ENCODE peak calls at places on chromosome 5, in eight cellular contexts. S, Q, L, J, C, H, F and M are unnamed samples.

GRCh38 chr5:73668017-73668416 is 42.0 kb downstream of the ARHGEF28 start:
- DNase-seq in S (no peak), Q (no peak), L (no peak), J (no peak), C (no peak), H (no peak), F (no peak), M (no peak)

GRCh38 chr5:72226950-72227349 is 93.1 kb downstream of the MRPS27 start:
- DNase-seq in S (no peak), Q (no peak), L (no peak), J (no peak), C (no peak), H (no peak), F (no peak), M (no peak)

GRCh38 chr5:7762267-7762666 is 88.7 kb downstream of the CFAP90 start:
- DNase-seq in S (no peak), Q (no peak), L (no peak), J (no peak), C (no peak), H (peak), F (no peak), M (no peak)

GRCh38 chr5:43711496-43711895 is 108.5 kb downstream of the NNT start:
- DNase-seq in S (no peak), Q (no peak), L (no peak), J (no peak), C (no peak), H (no peak), F (no peak), M (peak)

GRCh38 chr5:175162036-175162435 is 281.9 kb downstream of the DRD1 start:
- DNase-seq in S (no peak), Q (no peak), L (no peak), J (no peak), C (no peak), H (peak), F (no peak), M (no peak)

GRCh38 chr5:115979628-115980041 is 17.4 kb downstream of the LVRN start:
- DNase-seq in S (no peak), Q (no peak), L (no peak), J (no peak), C (no peak), H (no peak), F (no peak), M (no peak)

GRCh38 chr5:124935060-124935459 is 188.6 kb upstream of the ZNF608 start:
- DNase-seq in S (no peak), Q (no peak), L (no peak), J (no peak), C (peak), H (no peak), F (no peak), M (no peak)

GRCh38 chr5:119578937-119579336 is 50.4 kb upstream of the FAM170A start:
- DNase-seq in S (no peak), Q (no peak), L (no peak), J (no peak), C (no peak), H (no peak), F (peak), M (no peak)

GRCh38 chr5:122959740-122960450 is 76.6 kb downstream of the PPIC start:
- DNase-seq in S (no peak), Q (no peak), L (no peak), J (no peak), C (no peak), H (no peak), F (no peak), M (no peak)

GRCh38 chr5:116573279-116573616 is 1.4 kb downstream of the SEMA6A start:
- DNase-seq in S (no peak), Q (peak), L (no peak), J (no peak), C (no peak), H (no peak), F (no peak), M (no peak)

GRCh38 chr5:142472306-142472951 is 147.6 kb upstream of the SPRY4 start:
- DNase-seq in S (no peak), Q (no peak), L (no peak), J (no peak), C (no peak), H (no peak), F (no peak), M (peak)

GRCh38 chr5:164934039-164934438 is 1428.6 kb downstream of the MAT2B start:
- DNase-seq in S (no peak), Q (no peak), L (no peak), J (no peak), C (no peak), H (peak), F (no peak), M (no peak)

GRCh38 chr5:147307170-147307569 is 72.3 kb downstream of the STK32A start:
- DNase-seq in S (no peak), Q (no peak), L (no peak), J (peak), C (no peak), H (no peak), F (no peak), M (no peak)

GRCh38 chr5:72295539-72295938 is 24.5 kb downstream of the MRPS27 start:
- DNase-seq in S (no peak), Q (no peak), L (no peak), J (no peak), C (no peak), H (peak), F (no peak), M (no peak)

GRCh38 chr5:173789031-173789920 is 98.9 kb upstream of the CPEB4 start:
- DNase-seq in S (no peak), Q (no peak), L (no peak), J (no peak), C (no peak), H (no peak), F (no peak), M (no peak)

GRCh38 chr5:52283221-52283620 is 504.5 kb upstream of the ITGA1 start:
- DNase-seq in S (no peak), Q (no peak), L (no peak), J (no peak), C (no peak), H (no peak), F (no peak), M (no peak)

GRCh38 chr5:181198905-181199519 is 6.0 kb downstream of the TRIM7 start:
- DNase-seq in S (no peak), Q (no peak), L (no peak), J (no peak), C (peak), H (no peak), F (no peak), M (no peak)

GRCh38 chr5:83711982-83712601 is 8.6 kb downstream of the HAPLN1 start:
- DNase-seq in S (no peak), Q (peak), L (no peak), J (no peak), C (no peak), H (peak), F (peak), M (no peak)

GRCh38 chr5:163489055-163489744 is 16.2 kb upstream of the MAT2B start:
- DNase-seq in S (no peak), Q (no peak), L (no peak), J (no peak), C (no peak), H (no peak), F (peak), M (no peak)

GRCh38 chr5:87277279-87277835 is 9.7 kb downstream of the RASA1 start:
- DNase-seq in S (no peak), Q (no peak), L (no peak), J (no peak), C (no peak), H (no peak), F (no peak), M (no peak)

GRCh38 chr5:180366303-180366702 is 13.2 kb upstream of the GFPT2 start:
- DNase-seq in S (no peak), Q (no peak), L (no peak), J (peak), C (no peak), H (no peak), F (no peak), M (no peak)

GRCh38 chr5:6461793-6462650 is 13.4 kb downstream of the UBE2QL1 start:
- DNase-seq in S (no peak), Q (no peak), L (no peak), J (no peak), C (no peak), H (no peak), F (no peak), M (no peak)

GRCh38 chr5:98982880-98983279 is 54.1 kb upstream of the CHD1 start:
- DNase-seq in S (no peak), Q (no peak), L (no peak), J (no peak), C (no peak), H (no peak), F (no peak), M (no peak)

GRCh38 chr5:172802585-172803176 is 31.4 kb upstream of the ERGIC1 start:
- DNase-seq in S (no peak), Q (no peak), L (no peak), J (no peak), C (no peak), H (no peak), F (no peak), M (no peak)

GRCh38 chr5:171306141-171306540 is 2.9 kb upstream of the TLX3 start:
- DNase-seq in S (no peak), Q (no peak), L (no peak), J (no peak), C (no peak), H (no peak), F (no peak), M (no peak)

GRCh38 chr5:7053528-7054209 is 340.4 kb downstream of the TENT4A start:
- DNase-seq in S (no peak), Q (no peak), L (no peak), J (no peak), C (no peak), H (no peak), F (no peak), M (no peak)

GRCh38 chr5:124285071-124285470 is 461.4 kb downstream of the ZNF608 start:
- DNase-seq in S (no peak), Q (no peak), L (no peak), J (no peak), C (no peak), H (peak), F (no peak), M (no peak)

GRCh38 chr5:179304466-179304865 is 40.8 kb downstream of the ADAMTS2 start:
- DNase-seq in S (no peak), Q (no peak), L (no peak), J (no peak), C (no peak), H (no peak), F (no peak), M (no peak)